ENCODE peak calls at places on chromosomes 16 and 17, in six cellular contexts. Q is IMR-90, K is heart left ventricle, S is tibial nerve, Y is BE2C, M is endodermal cell. O is an unnamed sample.

GRCh38 chr16:751152-752007 is 9.2 kb upstream of the MSLN start:
- DNase-seq in M (no peak), K (no peak), Q (no peak), Y (no peak), S (no peak), O (no peak)

GRCh38 chr17:73069846-73070245 is 22.6 kb downstream of the SLC39A11 start:
- DNase-seq in Q (no peak), M (no peak), K (no peak), S (no peak), Y (no peak), O (no peak)

GRCh38 chr17:66348605-66349165 is 46.3 kb downstream of the PRKCA start:
- DNase-seq in S (no peak), K (no peak), Y (peak; percentile 72), Q (peak; percentile 89), M (no peak), O (peak; percentile 43)

GRCh38 chr17:79108232-79108850 is 33.7 kb downstream of the ENGASE start:
- DNase-seq in K (no peak), S (no peak), Q (no peak), Y (no peak), M (no peak), O (no peak)

GRCh38 chr16:75138636-75139035 is 9.7 kb upstream of the ZFP1 start:
- DNase-seq in Y (peak; percentile 32), K (no peak), S (no peak), Q (no peak), M (peak; percentile 79), O (no peak)

GRCh38 chr16:797120-797420 is 3.5 kb downstream of the GNG13 start:
- DNase-seq in S (no peak), M (peak; percentile 87), Q (no peak), K (peak; percentile 61), Y (no peak), O (no peak)

GRCh38 chr17:79837888-79838540 is 1.2 kb downstream of the CBX4 start:
- DNase-seq in K (peak; percentile 66), M (peak; percentile 71), Y (no peak), S (no peak), Q (no peak), O (no peak)

GRCh38 chr17:58757162-58757613 is 1.5 kb downstream of the PPM1E start:
- DNase-seq in S (no peak), M (no peak), K (no peak), Q (no peak), Y (no peak), O (no peak)

GRCh38 chr16:75908718-75909117 is 182.4 kb upstream of the CPHXL start:
- DNase-seq in S (no peak), K (no peak), Y (no peak), Q (no peak), M (no peak), O (no peak)

GRCh38 chr17:58047751-58048150 is 35.5 kb upstream of the DYNLL2 start:
- DNase-seq in Q (no peak), Y (no peak), M (no peak), K (no peak), S (no peak), O (no peak)

GRCh38 chr16:74601131-74601871 is 5.6 kb downstream of the GLG1 start:
- DNase-seq in Q (no peak), K (no peak), Y (no peak), S (no peak), M (no peak), O (no peak)

GRCh38 chr16:70269471-70269870 is 17.7 kb upstream of the EXOSC6 start:
- DNase-seq in Y (no peak), S (no peak), K (no peak), M (no peak), Q (no peak), O (no peak)

GRCh38 chr17:9115446-9116265 is 94.3 kb downstream of the NTN1 start:
- DNase-seq in M (peak; percentile 97), S (peak; percentile 53), Y (no peak), K (peak; percentile 85), Q (peak; percentile 6), O (no peak)

GRCh38 chr16:87607871-87608270 is 5.6 kb downstream of the JPH3 start:
- DNase-seq in Y (no peak), S (no peak), M (no peak), K (peak; percentile 18), Q (no peak), O (no peak)

GRCh38 chr16:88419790-88420189 is 33.3 kb upstream of the ZFPM1 start:
- DNase-seq in S (no peak), Q (no peak), K (no peak), Y (no peak), M (no peak), O (no peak)

GRCh38 chr17:80419255-80419654 is 4.3 kb downstream of the ENDOV start:
- DNase-seq in M (no peak), Q (no peak), K (no peak), Y (no peak), S (no peak), O (no peak)

GRCh38 chr16:23319861-23320615 is 17.9 kb downstream of the SCNN1B start:
- DNase-seq in Y (no peak), S (no peak), Q (no peak), K (no peak), M (no peak), O (no peak)

GRCh38 chr17:52106638-52107261 is 51.8 kb downstream of the CA10 start:
- DNase-seq in Q (no peak), S (peak; percentile 47), Y (peak; percentile 64), K (no peak), M (peak; percentile 86), O (peak; percentile 0)

GRCh38 chr17:48540213-48540612 is 4.7 kb downstream of the HOXB2 start:
- DNase-seq in S (no peak), K (no peak), M (no peak), Y (no peak), Q (peak; percentile 37), O (no peak)

GRCh38 chr17:62627219-62627903 is at the start of gene MRC2:
- DNase-seq in Q (peak; percentile 82), Y (peak; percentile 68), S (no peak), M (peak; percentile 96), K (peak; percentile 85), O (peak; percentile 67)

GRCh38 chr17:18208092-18208491 is 17.3 kb upstream of the LLGL1 start:
- DNase-seq in S (no peak), K (no peak), Q (no peak), Y (no peak), M (no peak), O (no peak)

DNA sequence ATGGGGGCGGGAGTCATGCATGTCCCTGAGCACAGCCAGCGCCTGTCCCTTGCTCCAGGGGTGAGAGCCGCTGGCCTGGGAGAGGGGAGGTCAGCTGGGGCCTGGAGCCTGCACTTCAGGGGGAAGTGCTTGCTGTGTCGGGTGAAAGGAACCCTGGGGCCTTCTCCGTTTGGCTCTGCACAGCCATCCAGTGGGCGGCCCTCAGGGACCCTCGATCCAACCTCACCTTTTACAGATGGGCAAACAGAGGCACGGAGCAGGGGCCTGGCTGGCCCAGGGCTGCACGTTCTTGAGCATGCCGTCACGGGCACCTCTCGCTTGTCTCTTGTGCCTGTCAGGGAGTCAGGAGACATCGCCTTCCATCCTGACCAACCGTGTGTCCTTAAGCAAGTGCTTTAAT is 1.8 kb downstream of the SNX20 start:
- DNase-seq in K (no peak), Q (no peak), M (no peak), S (no peak), Y (no peak), O (no peak)
- H3K4me3 ChIP-seq in K (no peak overlapping the region), Q (no peak overlapping the region), M (no peak overlapping the region), S (no peak overlapping the region), Y (no peak overlapping the region), O (no peak overlapping the region)

GRCh38 chr17:44911133-44912001 is 3.9 kb downstream of the GFAP start:
- DNase-seq in Y (peak; percentile 85), K (peak; percentile 80), M (peak; percentile 98), Q (peak; percentile 24), S (no peak), O (no peak)
- H3K4me3 ChIP-seq in Y (peak overlapping the region; percentile 37), K (peak overlapping the region; percentile 48), M (peak overlapping the region; percentile 67), Q (no peak overlapping the region), S (peak overlapping the region; percentile 27), O (no peak overlapping the region)

GRCh38 chr17:82977586-82977985 is 101.8 kb upstream of the METRNL start:
- DNase-seq in S (no peak), M (no peak), Q (no peak), Y (no peak), K (no peak), O (no peak)

GRCh38 chr17:82978354-82978753 is 101.1 kb upstream of the METRNL start:
- DNase-seq in K (no peak), S (no peak), Y (no peak), M (no peak), Q (no peak), O (no peak)

GRCh38 chr17:82979718-82980117 is 99.7 kb upstream of the METRNL start:
- DNase-seq in M (no peak), S (no peak), Y (no peak), K (no peak), Q (no peak), O (no peak)

GRCh38 chr17:82980632-82981031 is 98.8 kb upstream of the METRNL start:
- DNase-seq in K (no peak), Y (no peak), Q (no peak), S (no peak), M (peak; percentile 36), O (no peak)

DNA sequence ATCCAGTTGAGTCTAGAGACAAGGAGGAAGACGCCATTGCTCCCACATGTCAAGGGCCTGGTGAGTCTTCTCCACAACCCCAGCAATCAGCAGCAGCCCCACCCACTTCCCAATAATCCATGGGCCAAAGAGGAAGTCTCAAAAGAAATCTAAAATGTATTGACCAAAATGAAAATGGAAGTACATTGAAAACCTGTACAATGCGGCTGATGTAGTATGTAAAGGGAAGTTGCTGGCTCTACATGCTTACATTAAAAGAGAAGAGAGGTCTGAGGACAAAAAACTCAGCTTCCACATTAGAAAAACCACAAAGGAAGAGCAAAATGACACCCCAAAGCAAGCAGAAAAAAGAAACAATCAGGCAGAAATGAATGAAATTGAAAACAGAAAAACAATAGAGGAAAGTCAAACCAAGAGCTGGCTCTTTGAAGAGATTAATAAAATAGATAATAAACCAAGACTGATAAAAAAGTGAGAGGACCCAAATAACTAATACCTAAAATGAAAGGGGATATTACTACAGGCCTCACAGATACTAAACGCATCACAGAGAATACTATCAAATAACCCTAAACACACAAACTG is 100.6 kb upstream of the METRNL start:
- DNase-seq in Q (no peak), M (no peak), Y (no peak), K (no peak), S (no peak), O (no peak)
- H3K4me3 ChIP-seq in Q (no peak overlapping the region), M (no peak overlapping the region), Y (no peak overlapping the region), K (no peak overlapping the region), S (no peak overlapping the region), O (no peak overlapping the region)

DNA sequence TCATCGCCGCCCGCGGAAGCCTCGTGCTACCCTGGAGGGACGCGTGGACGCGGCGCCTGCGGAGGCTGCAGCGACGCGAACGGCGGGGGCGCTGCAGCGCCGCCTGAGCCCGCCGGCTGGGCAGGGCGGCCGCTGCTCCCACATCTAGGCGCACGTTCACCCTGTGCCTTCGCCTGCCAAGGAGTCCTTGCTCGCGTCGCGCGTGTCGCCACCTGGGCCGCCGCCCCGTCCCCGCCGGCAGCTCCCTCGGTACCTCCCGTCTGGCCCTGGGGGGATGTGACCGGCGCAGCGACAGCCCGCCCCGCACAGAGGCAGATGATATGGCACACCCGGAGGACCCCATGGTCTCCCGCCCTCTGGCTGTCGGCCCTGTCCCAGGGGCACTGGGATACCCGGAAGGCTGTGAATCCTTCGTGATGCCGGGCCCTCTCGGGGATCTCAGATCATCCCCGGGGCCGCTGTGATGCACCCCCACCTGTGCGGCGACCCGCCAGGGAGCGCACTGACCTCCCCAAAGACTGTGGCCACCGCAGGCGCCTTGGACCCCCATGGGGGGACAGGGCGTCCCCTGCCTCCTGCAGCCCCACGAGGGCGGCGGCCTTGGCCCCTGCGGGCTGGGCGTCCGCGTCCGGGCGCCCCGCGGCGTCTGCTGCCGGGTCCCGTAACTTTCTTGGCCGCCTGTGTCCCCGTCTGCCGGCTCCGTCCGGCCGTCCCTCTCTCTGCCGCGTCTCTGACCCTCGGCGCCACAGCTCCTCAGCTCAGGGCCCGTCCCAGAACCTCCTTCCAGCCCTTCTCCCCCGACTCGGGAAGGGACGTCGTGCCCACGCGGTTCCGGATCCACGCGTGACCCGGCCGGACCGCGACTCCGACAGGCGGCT is 689 bp upstream of the TBC1D24 start:
- DNase-seq in M (peak; percentile 76), Q (peak; percentile 27), S (no peak), Y (peak; percentile 69), K (peak; percentile 81), O (no peak)
- H3K4me3 ChIP-seq in M (peak overlapping the region; percentile 86), Q (peak overlapping the region; percentile 92), S (peak overlapping the region; percentile 69), Y (peak overlapping the region; percentile 86), K (peak overlapping the region; percentile 75), O (peak overlapping the region; percentile 84)